ENCODE peak calls at places on chromosome 21, in six cellular contexts. V, E, L, A, T and H are unnamed samples.

GRCh38 chr21:37529649-37530048 is 163.1 kb downstream of the DYRK1A start:
- DNase-seq in V (no peak), E (no peak), L (no peak), A (peak), T (no peak), H (peak)

GRCh38 chr21:26449161-26449560 is 123.9 kb downstream of the CYYR1 start:
- DNase-seq in V (no peak), E (no peak), L (no peak), A (no peak), T (no peak), H (no peak)

GRCh38 chr21:29648710-29649240 is 291.0 kb downstream of the GRIK1 start:
- DNase-seq in V (no peak), E (no peak), L (no peak), A (no peak), T (no peak), H (no peak)

GRCh38 chr21:42696026-42696380 is 42.6 kb downstream of the PDE9A start:
- DNase-seq in V (no peak), E (no peak), L (no peak), A (no peak), T (no peak), H (no peak)

GRCh38 chr21:41902946-41903345 is 23.8 kb upstream of the PRDM15 start:
- DNase-seq in V (no peak), E (no peak), L (no peak), A (no peak), T (no peak), H (no peak)

GRCh38 chr21:46243865-46244490 is 15.4 kb upstream of the LSS start:
- DNase-seq in V (no peak), E (no peak), L (no peak), A (no peak), T (no peak), H (no peak)

GRCh38 chr21:15483138-15483780 is 246.5 kb upstream of the USP25 start:
- DNase-seq in V (peak), E (peak), L (peak), A (peak), T (peak), H (peak)

GRCh38 chr21:17730782-17731181 is 88.4 kb downstream of the C21orf91 start:
- DNase-seq in V (no peak), E (no peak), L (no peak), A (no peak), T (no peak), H (no peak)

GRCh38 chr21:17775431-17776126 is 43.6 kb downstream of the C21orf91 start:
- DNase-seq in V (peak), E (no peak), L (no peak), A (no peak), T (no peak), H (no peak)

GRCh38 chr21:23543334-23543733 is 2063.9 kb downstream of the MRPL39 start:
- DNase-seq in V (no peak), E (no peak), L (no peak), A (no peak), T (no peak), H (no peak)

GRCh38 chr21:27526451-27526850 is 559.6 kb upstream of the ADAMTS5 start:
- DNase-seq in V (no peak), E (no peak), L (no peak), A (no peak), T (no peak), H (no peak)

GRCh38 chr21:8991088-8991907 is 1530.1 kb upstream of the TPTE start:
- DNase-seq in V (no peak), E (no peak), L (no peak), A (peak), T (no peak), H (no peak)

GRCh38 chr21:46559291-46559983 is 45.4 kb downstream of the S100B start:
- DNase-seq in V (no peak), E (no peak), L (no peak), A (peak), T (peak), H (no peak)

GRCh38 chr21:16667395-16667794 is 845.4 kb upstream of the CXADR start:
- DNase-seq in V (no peak), E (no peak), L (no peak), A (no peak), T (no peak), H (no peak)

GRCh38 chr21:26846036-26846931 is 1.1 kb upstream of the ADAMTS1 start:
- DNase-seq in V (peak), E (no peak), L (peak), A (no peak), T (peak), H (peak)

GRCh38 chr21:15080504-15080903 is 15.7 kb upstream of the NRIP1 start:
- DNase-seq in V (no peak), E (no peak), L (no peak), A (no peak), T (no peak), H (no peak)

GRCh38 chr21:19123053-19123452 is 719.5 kb upstream of the TMPRSS15 start:
- DNase-seq in V (no peak), E (no peak), L (no peak), A (no peak), T (no peak), H (no peak)

GRCh38 chr21:42654179-42654912 is 925 bp downstream of the PDE9A start:
- DNase-seq in V (no peak), E (peak), L (no peak), A (no peak), T (no peak), H (no peak)

GRCh38 chr21:42222821-42223390 is 4.0 kb downstream of the ABCG1 start:
- DNase-seq in V (no peak), E (no peak), L (no peak), A (no peak), T (no peak), H (peak)

GRCh38 chr21:32410916-32411315 is 1.6 kb upstream of the EVA1C start:
- DNase-seq in V (no peak), E (no peak), L (no peak), A (no peak), T (peak), H (no peak)

GRCh38 chr21:32413697-32414578 is 1.4 kb downstream of the EVA1C start:
- DNase-seq in V (peak), E (no peak), L (peak), A (no peak), T (no peak), H (no peak)

GRCh38 chr21:32411366-32412161 is 942 bp upstream of the EVA1C start:
- DNase-seq in V (peak), E (no peak), L (peak), A (peak), T (peak), H (peak)

GRCh38 chr21:32412998-32413504 is 545 bp downstream of the EVA1C start:
- DNase-seq in V (peak), E (no peak), L (peak), A (no peak), T (peak), H (peak)

GRCh38 chr21:32412162-32412997 is at the start of gene EVA1C:
- DNase-seq in V (peak), E (peak), L (peak), A (no peak), T (peak), H (peak)
- TF ChIP-seq EP300 in V (peak), E (no peak), L (peak), A (peak), T (no peak), H (no peak)

DNA sequence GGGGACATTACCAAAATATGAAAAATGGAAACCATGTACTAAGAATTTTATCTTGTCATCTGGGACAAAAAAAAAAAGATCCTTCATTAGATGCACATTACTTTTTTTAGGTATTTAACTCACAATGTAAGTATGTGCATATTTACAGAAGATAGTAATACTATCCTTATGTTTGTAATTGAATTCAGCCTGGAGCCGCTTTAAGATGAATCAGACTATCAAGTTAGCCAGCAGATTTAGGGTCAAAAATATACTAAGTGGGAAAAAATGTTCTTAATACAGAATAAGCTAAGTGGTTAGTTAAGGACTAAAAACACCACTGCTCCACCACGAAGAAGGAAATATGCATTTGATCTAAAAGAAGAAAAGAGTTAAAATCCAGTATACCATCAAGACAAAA is 49.1 kb downstream of the DSCAM start:
- DNase-seq in V (no peak), E (no peak), L (no peak), A (no peak), T (no peak), H (no peak)
- H3K4me3 ChIP-seq in V (no peak), E (no peak), L (no peak), A (no peak), T (no peak), H (no peak)

GRCh38 chr21:35273331-35273730 is 224.2 kb upstream of the RUNX1 start:
- DNase-seq in V (peak), E (no peak), L (no peak), A (no peak), T (peak), H (no peak)
- TF ChIP-seq EP300 in V (no peak), E (no peak), L (no peak), A (no peak), T (no peak), H (no peak)

GRCh38 chr21:34024382-34024693 is 49.0 kb upstream of the MRPS6 start:
- DNase-seq in V (no peak), E (no peak), L (no peak), A (no peak), T (no peak), H (no peak)

GRCh38 chr21:34027727-34028461 is 45.5 kb upstream of the MRPS6 start:
- DNase-seq in V (no peak), E (no peak), L (no peak), A (no peak), T (no peak), H (no peak)

GRCh38 chr21:34034369-34035014 is 38.9 kb upstream of the MRPS6 start:
- DNase-seq in V (no peak), E (no peak), L (no peak), A (no peak), T (no peak), H (no peak)

GRCh38 chr21:34031835-34032370 is 41.5 kb upstream of the MRPS6 start:
- DNase-seq in V (peak), E (no peak), L (no peak), A (no peak), T (no peak), H (no peak)

DNA sequence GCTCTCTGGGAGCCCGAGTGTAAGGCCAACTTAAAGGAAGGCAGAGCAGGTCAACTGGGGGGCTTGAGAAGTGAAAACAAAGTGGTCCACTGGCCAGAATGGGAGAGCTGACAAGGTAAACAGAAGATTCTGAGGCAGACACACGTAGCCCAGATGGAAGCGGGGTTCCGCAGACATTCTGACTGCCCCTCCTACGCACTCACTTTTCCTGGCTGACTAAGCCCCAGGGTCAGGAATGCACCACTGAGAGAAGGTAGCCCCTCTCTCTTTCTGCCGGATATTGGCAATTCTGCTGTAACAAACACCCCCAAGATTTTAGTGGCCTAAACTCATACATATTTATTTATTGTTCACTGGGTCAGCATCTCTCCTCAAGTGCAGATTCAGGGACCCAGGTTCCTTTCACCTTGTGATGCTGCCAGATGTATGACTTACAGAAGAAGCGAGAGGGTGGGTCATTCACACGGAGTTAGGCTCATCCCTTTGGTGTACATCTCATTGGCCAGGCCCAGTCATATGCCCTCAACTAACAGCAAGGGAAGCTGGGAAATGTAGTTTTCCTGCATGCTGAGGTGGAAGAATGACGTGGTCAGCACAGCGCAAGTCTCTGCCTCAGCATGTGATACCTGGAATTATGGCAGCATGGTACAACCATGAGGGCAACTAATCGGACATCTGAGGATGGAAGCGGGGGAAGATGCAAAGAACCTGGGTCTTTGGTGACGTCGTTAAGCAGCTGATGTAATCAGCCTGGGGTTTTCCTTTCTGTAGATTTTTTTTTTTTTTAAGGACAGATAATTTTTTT is 43.5 kb upstream of the MRPS6 start:
- DNase-seq in V (peak), E (peak), L (peak), A (no peak), T (peak), H (no peak)
- H3K4me3 ChIP-seq in V (no peak), E (no peak), L (no peak), A (peak), T (no peak), H (no peak)

DNA sequence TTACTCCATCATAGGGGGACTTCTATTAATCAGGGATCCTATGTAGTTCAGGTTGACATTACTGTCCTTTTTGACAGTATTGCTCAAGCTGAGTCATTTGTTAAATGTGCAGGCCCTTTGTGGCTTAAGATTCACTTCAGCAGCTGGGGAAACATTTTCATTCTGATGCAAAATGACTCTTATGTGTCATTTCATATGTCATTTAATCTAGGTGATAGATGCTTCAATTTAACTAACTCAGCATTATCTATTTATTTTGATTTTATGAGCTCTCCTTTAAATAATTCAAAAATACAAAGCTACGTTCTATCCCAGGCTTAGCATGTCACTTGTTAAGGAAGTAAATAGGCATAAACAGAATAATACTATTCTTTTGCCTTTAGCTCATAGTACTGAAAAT is 686.8 kb upstream of the NCAM2 start:
- DNase-seq in V (no peak), E (no peak), L (no peak), A (no peak), T (no peak), H (no peak)
- TF ChIP-seq EP300 in V (no peak), E (no peak), L (no peak), A (no peak), T (no peak), H (no peak)

GRCh38 chr21:43953028-43953427 is 59.1 kb upstream of the TRAPPC10 start:
- DNase-seq in V (no peak), E (no peak), L (no peak), A (no peak), T (no peak), H (no peak)
- H3K4me3 ChIP-seq in V (no peak), E (no peak), L (no peak), A (no peak), T (no peak), H (no peak)

DNA sequence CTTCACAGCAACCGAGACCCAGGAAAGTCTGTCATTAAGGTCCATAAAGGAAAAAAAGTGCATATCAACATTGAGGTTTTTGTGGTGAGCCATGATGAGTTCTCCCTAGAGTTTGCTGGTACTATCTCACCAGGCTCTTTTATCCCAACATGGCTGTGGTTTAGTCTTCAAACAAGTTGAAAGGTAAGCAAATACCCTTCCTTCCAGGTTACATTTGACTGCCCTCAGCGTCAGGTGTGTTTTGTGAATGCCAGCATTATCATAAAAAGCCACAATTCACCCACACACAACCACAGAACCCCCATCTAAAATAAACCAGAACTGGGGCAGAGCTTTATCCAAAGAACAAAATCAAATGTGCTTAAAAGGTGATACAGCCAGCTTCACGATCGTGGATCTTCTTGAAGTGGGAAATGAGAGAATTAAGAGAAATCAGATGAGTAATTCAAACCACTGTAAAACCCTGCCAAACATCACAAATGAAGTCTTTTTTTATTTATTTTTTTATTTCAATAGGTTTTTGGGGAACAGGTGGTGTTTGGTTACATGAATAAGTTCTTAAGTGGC is 64.7 kb downstream of the SETD4 start:
- DNase-seq in V (no peak), E (no peak), L (no peak), A (no peak), T (no peak), H (no peak)
- TF ChIP-seq EP300 in V (no peak), E (no peak), L (no peak), A (no peak), T (no peak), H (no peak)

DNA sequence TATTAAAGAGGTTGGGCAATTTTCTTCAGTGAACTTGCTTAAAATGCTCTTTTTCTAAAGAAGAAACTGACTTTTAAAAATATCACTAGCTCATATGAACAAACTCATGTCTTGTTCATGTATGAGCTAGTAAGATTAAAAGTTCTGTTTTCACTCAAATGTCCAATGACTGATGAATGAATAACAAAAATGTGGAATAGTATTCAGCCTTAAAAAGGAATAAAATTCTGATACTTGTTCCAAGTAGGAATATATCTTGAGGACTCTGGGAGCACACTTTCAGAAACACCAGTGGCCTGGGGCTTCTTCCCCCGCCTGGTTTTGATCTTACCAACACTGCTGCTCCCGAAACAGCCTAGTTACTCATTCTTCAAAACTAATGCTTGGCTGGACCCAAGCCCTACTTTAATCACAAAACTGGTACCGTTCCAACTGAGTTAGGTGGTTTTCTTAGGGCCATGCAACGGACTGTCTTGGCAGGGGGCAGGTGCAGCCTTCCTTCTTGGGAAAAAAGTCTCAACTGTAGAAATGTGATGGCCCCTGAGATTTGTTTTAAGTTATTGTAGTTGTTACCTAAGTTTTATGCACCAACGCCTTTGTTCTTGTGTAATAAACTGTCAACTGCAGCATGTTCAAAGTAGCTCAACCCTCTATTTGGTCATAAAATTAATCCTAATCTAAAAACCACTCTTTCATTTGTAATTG is 115.9 kb downstream of the ETS2 start:
- DNase-seq in V (peak), E (no peak), L (no peak), A (no peak), T (no peak), H (no peak)
- H3K4me3 ChIP-seq in V (no peak), E (no peak), L (no peak), A (no peak), T (no peak), H (no peak)

GRCh38 chr21:44880762-44881585 is 7.5 kb upstream of the PTTG1IP start:
- DNase-seq in V (no peak), E (no peak), L (peak), A (no peak), T (no peak), H (no peak)
- TF ChIP-seq EP300 in V (no peak), E (no peak), L (peak), A (no peak), T (no peak), H (no peak)